ENCODE peak calls at places on chromosomes 7 and 10, in six cellular contexts. N, V, L, X, T and M are unnamed samples.

GRCh38 chr10:80281292-80281691 is 8.2 kb downstream of the MAT1A start:
- DNase-seq in N (no peak), V (no peak), L (no peak), X (no peak), T (no peak), M (no peak)

GRCh38 chr7:108323305-108323832 is 132.9 kb downstream of the NRCAM start:
- DNase-seq in N (no peak), V (no peak), L (no peak), X (no peak), T (no peak), M (no peak)

GRCh38 chr10:12833451-12833850 is 168.1 kb downstream of the CCDC3 start:
- DNase-seq in N (no peak), V (no peak), L (no peak), X (peak; percentile 20), T (no peak), M (no peak)

GRCh38 chr10:112361951-112362770 is 11.8 kb upstream of the ACSL5 start:
- DNase-seq in N (no peak), V (no peak), L (no peak), X (peak; percentile 41), T (no peak), M (no peak)

GRCh38 chr10:1544929-1545328 is 192.4 kb downstream of the ADARB2 start:
- DNase-seq in N (no peak), V (no peak), L (no peak), X (no peak), T (no peak), M (no peak)

GRCh38 chr7:135253851-135254815 is 20.5 kb downstream of the STRA8 start:
- DNase-seq in N (no peak), V (no peak), L (peak; percentile 31), X (peak; percentile 59), T (no peak), M (no peak)

GRCh38 chr10:132651511-132652029 is 114.0 kb downstream of the INPP5A start:
- DNase-seq in N (no peak), V (no peak), L (no peak), X (no peak), T (no peak), M (no peak)

GRCh38 chr10:124343351-124344265 is 75.1 kb downstream of the OAT start:
- DNase-seq in N (no peak), V (no peak), L (no peak), X (no peak), T (no peak), M (no peak)

GRCh38 chr7:1313591-1313990 is 80.9 kb downstream of the UNCX start:
- DNase-seq in N (no peak), V (no peak), L (no peak), X (no peak), T (no peak), M (no peak)

GRCh38 chr10:118732253-118733194 is 22.2 kb downstream of the CACUL1 start:
- DNase-seq in N (no peak), V (no peak), L (no peak), X (no peak), T (no peak), M (no peak)

GRCh38 chr7:15507235-15507634 is 54.6 kb downstream of the AGMO start:
- DNase-seq in N (no peak), V (no peak), L (no peak), X (no peak), T (no peak), M (no peak)

GRCh38 chr7:32501522-32501921 is 6.2 kb downstream of the AVL9 start:
- DNase-seq in N (no peak), V (no peak), L (no peak), X (peak; percentile 65), T (no peak), M (no peak)

GRCh38 chr7:135508853-135509588 is 881 bp downstream of the CNOT4 start:
- DNase-seq in N (peak; percentile 34), V (no peak), L (no peak), X (peak; percentile 14), T (no peak), M (no peak)

GRCh38 chr10:17023386-17024298 is 106.0 kb downstream of the CUBN start:
- DNase-seq in N (peak; percentile 50), V (peak; percentile 81), L (peak; percentile 97), X (peak; percentile 85), T (no peak), M (peak; percentile 17)

GRCh38 chr10:48772059-48772458 is 87.4 kb downstream of the WDFY4 start:
- DNase-seq in N (no peak), V (no peak), L (no peak), X (no peak), T (no peak), M (no peak)

GRCh38 chr10:110002801-110003523 is 4.8 kb upstream of the ADD3 start:
- DNase-seq in N (no peak), V (no peak), L (no peak), X (no peak), T (no peak), M (no peak)

GRCh38 chr7:32481921-32482320 is 8.3 kb downstream of the LSM5 start:
- DNase-seq in N (no peak), V (no peak), L (no peak), X (no peak), T (no peak), M (no peak)

GRCh38 chr7:155000795-155001194 is 2.1 kb downstream of the PAXIP1 start:
- DNase-seq in N (no peak), V (no peak), L (no peak), X (no peak), T (no peak), M (no peak)

GRCh38 chr7:33062023-33062781 is at the start of gene NT5C3A:
- DNase-seq in N (peak; percentile 50), V (no peak), L (no peak), X (peak; percentile 70), T (no peak), M (no peak)

GRCh38 chr7:84249651-84250050 is 55.1 kb upstream of the SEMA3A start:
- DNase-seq in N (no peak), V (no peak), L (no peak), X (no peak), T (no peak), M (no peak)

GRCh38 chr7:40490603-40490924 is 355.8 kb downstream of the SUGCT start:
- DNase-seq in N (no peak), V (no peak), L (no peak), X (no peak), T (no peak), M (no peak)

GRCh38 chr10:24695452-24695851 is 28.2 kb downstream of the ARHGAP21 start:
- DNase-seq in N (no peak), V (no peak), L (no peak), X (no peak), T (peak; percentile 30), M (no peak)